ENCODE peak calls at places on chromosomes 3 and 15, in eight cellular contexts. W is CD8-positive, alpha-beta memory T cell; B is ovary; T is substantia nigra; X is A549; N is brain microvascular endothelial cell; P is ascending aorta; Z is right lobe of liver. K is an unnamed sample.

GRCh38 chr15:70253461-70254156 is 155.9 kb upstream of the TLE3 start:
- DNase-seq in W (no peak), B (no peak), T (no peak), X (no peak), N (no peak), P (no peak), Z (no peak), K (no peak)

GRCh38 chr15:63476229-63476632 is 28.2 kb upstream of the USP3 start:
- DNase-seq in W (no peak), B (no peak), T (no peak), X (peak), N (peak), P (no peak), Z (no peak), K (peak)

GRCh38 chr15:34837246-34838016 is 42.1 kb upstream of the ACTC1 start:
- DNase-seq in W (no peak), B (no peak), T (no peak), X (peak), N (peak), P (peak), Z (no peak), K (peak)

GRCh38 chr3:72767927-72768880 is 80.0 kb downstream of the SHQ1 start:
- DNase-seq in W (no peak), B (no peak), T (no peak), X (no peak), N (no peak), P (no peak), Z (no peak), K (no peak)

GRCh38 chr3:12886106-12886679 is 44.8 kb upstream of the RPL32 start:
- DNase-seq in W (no peak), B (no peak), T (no peak), X (no peak), N (no peak), P (no peak), Z (no peak), K (no peak)

GRCh38 chr15:97301166-97301565 is 659.3 kb upstream of the ARRDC4 start:
- DNase-seq in W (no peak), B (no peak), T (no peak), X (no peak), N (no peak), P (no peak), Z (no peak), K (no peak)

GRCh38 chr3:188239035-188239434 is 85.1 kb downstream of the LPP start:
- DNase-seq in W (no peak), B (no peak), T (no peak), X (no peak), N (no peak), P (no peak), Z (no peak), K (no peak)

GRCh38 chr3:170040283-170040907 is 2.6 kb downstream of the GPR160 start:
- DNase-seq in W (no peak), B (no peak), T (no peak), X (no peak), N (no peak), P (no peak), Z (no peak), K (no peak)

GRCh38 chr3:42803800-42804112 is 534 bp downstream of the HIGD1A start:
- DNase-seq in W (peak), B (peak), T (no peak), X (peak), N (peak), P (no peak), Z (peak), K (no peak)

GRCh38 chr3:56915969-56916586 is 114.3 kb upstream of the ARHGEF3 start:
- DNase-seq in W (peak), B (no peak), T (no peak), X (no peak), N (no peak), P (no peak), Z (peak), K (no peak)

GRCh38 chr3:78221796-78222195 is 1181.9 kb downstream of the ROBO2 start:
- DNase-seq in W (no peak), B (no peak), T (no peak), X (no peak), N (no peak), P (no peak), Z (no peak), K (no peak)

GRCh38 chr3:81931265-81931664 is 169.8 kb upstream of the GBE1 start:
- DNase-seq in W (no peak), B (no peak), T (no peak), X (no peak), N (no peak), P (no peak), Z (no peak), K (no peak)

GRCh38 chr3:163692484-163692883 is 1385.8 kb downstream of the SI start:
- DNase-seq in W (no peak), B (no peak), T (no peak), X (no peak), N (no peak), P (no peak), Z (no peak), K (no peak)

GRCh38 chr3:127404614-127405598 is 117.1 kb upstream of the PRR20G start:
- DNase-seq in W (no peak), B (peak), T (no peak), X (no peak), N (no peak), P (no peak), Z (no peak), K (no peak)

GRCh38 chr3:142542054-142542453 is 36.5 kb downstream of the ATR start:
- DNase-seq in W (no peak), B (no peak), T (no peak), X (no peak), N (no peak), P (no peak), Z (no peak), K (no peak)

GRCh38 chr15:58147151-58147550 is 9.0 kb downstream of the AQP9 start:
- DNase-seq in W (no peak), B (no peak), T (no peak), X (no peak), N (no peak), P (no peak), Z (no peak), K (no peak)

GRCh38 chr3:58664611-58665010 is 2.0 kb downstream of the FAM3D start:
- DNase-seq in W (no peak), B (no peak), T (no peak), X (no peak), N (no peak), P (no peak), Z (peak), K (no peak)

GRCh38 chr3:135994708-135995335 is 29.3 kb downstream of the PPP2R3A start:
- DNase-seq in W (no peak), B (no peak), T (no peak), X (no peak), N (no peak), P (no peak), Z (no peak), K (no peak)

GRCh38 chr3:135989247-135989646 is 23.7 kb downstream of the PPP2R3A start:
- DNase-seq in W (no peak), B (no peak), T (no peak), X (no peak), N (no peak), P (no peak), Z (no peak), K (no peak)

GRCh38 chr3:135990903-135991302 is 25.4 kb downstream of the PPP2R3A start:
- DNase-seq in W (no peak), B (no peak), T (no peak), X (no peak), N (no peak), P (no peak), Z (no peak), K (no peak)

GRCh38 chr3:135992072-135992471 is 26.5 kb downstream of the PPP2R3A start:
- DNase-seq in W (no peak), B (no peak), T (no peak), X (no peak), N (peak), P (no peak), Z (no peak), K (peak)

GRCh38 chr3:135991621-135992020 is 26.1 kb downstream of the PPP2R3A start:
- DNase-seq in W (no peak), B (no peak), T (no peak), X (no peak), N (no peak), P (no peak), Z (no peak), K (no peak)
- H3K27ac ChIP-seq in W (no peak), B (no peak), T (no peak), X (no peak), N (peak), P (peak), Z (no peak), K (peak)

GRCh38 chr3:135329479-135329878 is 534.4 kb downstream of the EPHB1 start:
- DNase-seq in W (no peak), B (no peak), T (no peak), X (no peak), N (no peak), P (no peak), Z (no peak), K (no peak)
- H3K27ac ChIP-seq in W (no peak), B (no peak), T (no peak), X (no peak), N (no peak), P (no peak), Z (no peak), K (no peak)

DNA sequence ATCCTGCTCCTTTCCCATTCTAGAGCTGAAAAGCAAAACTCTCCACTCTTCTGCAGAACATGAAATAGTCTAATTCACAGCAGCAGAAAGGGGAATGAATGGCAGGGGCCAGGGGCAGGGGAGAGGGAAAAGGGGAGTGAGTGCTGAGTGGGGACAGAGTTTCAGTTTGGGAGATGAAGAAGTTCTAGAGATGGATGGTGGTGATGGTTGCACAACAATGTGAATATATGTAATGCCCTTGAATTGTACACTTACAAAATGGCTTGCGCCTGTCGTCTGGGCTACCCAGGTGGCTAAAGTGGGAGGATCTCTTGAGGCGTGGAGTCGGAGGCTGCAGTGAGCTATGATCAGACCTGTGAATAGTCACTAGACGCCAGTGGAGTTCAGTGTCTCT is 78.5 kb upstream of the MEF2A start:
- DNase-seq in W (no peak), B (no peak), T (no peak), X (no peak), N (no peak), P (no peak), Z (no peak), K (no peak)
- H3K27ac ChIP-seq in W (no peak), B (no peak), T (peak), X (peak), N (no peak), P (peak), Z (no peak), K (no peak)

GRCh38 chr3:65493371-65493882 is 545.3 kb downstream of the MAGI1 start:
- DNase-seq in W (no peak), B (no peak), T (no peak), X (no peak), N (no peak), P (no peak), Z (no peak), K (no peak)
- H3K27ac ChIP-seq in W (no peak), B (no peak), T (no peak), X (no peak), N (no peak), P (no peak), Z (no peak), K (no peak)

DNA sequence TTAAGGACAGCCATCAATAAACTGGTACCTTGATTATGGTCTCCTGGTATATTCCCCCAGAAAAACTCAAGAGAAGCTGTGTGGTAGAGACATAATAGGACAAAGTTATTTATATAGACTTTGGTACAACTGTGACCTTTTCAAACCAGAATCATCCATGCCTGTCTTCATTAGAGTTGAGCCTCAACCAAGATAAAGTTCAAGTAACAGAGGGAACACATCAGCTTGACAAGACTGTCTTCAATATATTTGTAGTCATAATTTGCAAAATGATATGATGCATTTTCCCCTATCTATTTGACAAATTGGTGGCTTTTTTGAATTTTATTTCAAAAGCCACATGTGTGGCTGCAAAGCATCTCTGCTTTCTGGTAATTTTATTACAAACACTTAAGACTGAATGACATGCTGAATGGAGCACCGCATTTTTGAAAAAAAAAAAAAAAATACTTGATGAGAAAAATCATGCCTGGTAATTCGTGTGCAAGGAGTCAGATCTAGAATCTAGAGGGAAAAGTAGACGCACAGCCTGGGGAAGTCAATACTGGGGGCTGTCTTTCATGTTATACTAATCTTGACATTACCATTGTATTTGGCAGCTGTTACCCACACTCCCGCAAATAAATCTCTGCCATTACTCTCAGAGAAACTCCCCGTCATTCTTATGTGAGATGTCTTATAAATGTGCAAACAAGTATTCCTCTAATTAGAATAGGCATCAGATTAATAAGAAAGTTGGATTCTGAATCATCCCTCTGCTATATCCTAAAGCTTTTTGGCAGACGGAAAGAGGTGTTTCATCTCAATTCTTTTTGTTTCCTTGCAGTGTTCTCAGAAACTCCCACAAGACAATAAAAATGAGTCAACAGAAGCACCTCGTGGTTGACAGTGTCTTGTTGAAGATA is 554.8 kb upstream of the CBLB start:
- DNase-seq in W (no peak), B (no peak), T (no peak), X (no peak), N (no peak), P (no peak), Z (no peak), K (no peak)
- H3K27ac ChIP-seq in W (no peak), B (no peak), T (no peak), X (no peak), N (no peak), P (no peak), Z (no peak), K (no peak)

GRCh38 chr3:33062814-33063346 is 34.1 kb downstream of the GLB1 start:
- DNase-seq in W (peak), B (no peak), T (no peak), X (no peak), N (no peak), P (no peak), Z (no peak), K (no peak)
- H3K27ac ChIP-seq in W (no peak), B (no peak), T (no peak), X (no peak), N (no peak), P (no peak), Z (no peak), K (no peak)

K was measured in epithelial cell of prostate.